ENCODE peak calls at places on chromosomes 6 and 20, in six cellular contexts. O is ovary, N is uterus, W is thoracic aorta, C is upper lobe of right lung, E is Peyer's patch. G is an unnamed sample.

GRCh38 chr6:166570929-166571699 is 15.4 kb downstream of the RAMACL start:
- DNase-seq in O (no peak), N (no peak), W (no peak), C (no peak), E (no peak), G (no peak)

GRCh38 chr20:47500554-47500953 is 1.1 kb upstream of the NCOA3 start:
- DNase-seq in O (no peak), N (no peak), W (no peak), C (no peak), E (no peak), G (no peak)

GRCh38 chr20:2771631-2772080 is 28.8 kb downstream of the CPXM1 start:
- DNase-seq in O (no peak), N (no peak), W (no peak), C (no peak), E (no peak), G (no peak)

GRCh38 chr6:111662794-111663231 is 57.1 kb upstream of the TRAF3IP2 start:
- DNase-seq in O (no peak), N (peak; percentile 55), W (no peak), C (no peak), E (no peak), G (no peak)

GRCh38 chr6:168514216-168514615 is 73.2 kb downstream of the SMOC2 start:
- DNase-seq in O (peak; percentile 81), N (peak; percentile 80), W (no peak), C (no peak), E (no peak), G (no peak)

GRCh38 chr6:168060521-168060931 is 18.5 kb downstream of the FRMD1 start:
- DNase-seq in O (peak; percentile 66), N (peak; percentile 32), W (no peak), C (no peak), E (no peak), G (no peak)

GRCh38 chr6:35247642-35248231 is 11.8 kb upstream of the ZNF76 start:
- DNase-seq in O (no peak), N (no peak), W (no peak), C (no peak), E (no peak), G (no peak)

GRCh38 chr6:5261545-5262109 is 314 bp downstream of the FARS2 start:
- DNase-seq in O (no peak), N (no peak), W (no peak), C (no peak), E (no peak), G (no peak)

GRCh38 chr6:130204322-130204721 is 18.4 kb downstream of the SAMD3 start:
- DNase-seq in O (no peak), N (no peak), W (no peak), C (no peak), E (no peak), G (no peak)

GRCh38 chr6:130212215-130212874 is 10.4 kb downstream of the SAMD3 start:
- DNase-seq in O (no peak), N (no peak), W (no peak), C (no peak), E (no peak), G (no peak)

GRCh38 chr6:130206474-130206873 is 16.3 kb downstream of the SAMD3 start:
- DNase-seq in O (no peak), N (no peak), W (no peak), C (no peak), E (no peak), G (no peak)

GRCh38 chr6:130211697-130212096 is 11.1 kb downstream of the SAMD3 start:
- DNase-seq in O (no peak), N (no peak), W (no peak), C (no peak), E (no peak), G (no peak)

DNA sequence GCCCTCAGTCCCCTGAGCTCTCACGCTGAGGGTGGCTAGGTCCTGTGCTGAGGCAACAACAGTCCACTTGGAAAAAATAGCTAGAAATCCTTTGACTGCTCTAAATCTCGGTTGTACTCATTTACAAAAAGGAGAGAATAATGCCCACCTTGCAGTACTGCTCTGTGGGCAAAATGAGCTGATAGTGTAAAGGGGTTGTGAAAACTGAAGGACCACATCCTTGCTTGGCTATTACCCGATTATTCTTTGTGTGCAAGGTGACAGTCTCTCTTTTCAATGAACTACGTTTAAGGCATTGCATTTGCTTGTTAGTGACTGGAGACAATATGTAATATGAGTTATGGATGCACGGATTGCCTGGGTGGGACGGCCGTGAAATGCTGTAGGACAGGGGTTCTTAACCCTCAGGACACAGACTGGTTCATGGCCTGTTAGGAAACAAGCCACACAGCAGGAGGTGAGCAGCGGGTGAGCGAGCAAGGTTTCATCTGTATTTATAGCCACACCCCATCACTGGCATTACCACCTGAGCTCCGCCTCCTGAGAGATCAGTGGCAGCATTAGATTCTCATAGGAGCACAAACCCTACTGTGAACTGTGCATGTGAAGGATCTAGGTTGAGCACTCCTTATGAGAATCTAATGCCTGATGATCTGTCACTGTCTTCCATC is 14.6 kb downstream of the SAMD3 start:
- DNase-seq in O (no peak), N (no peak), W (no peak), C (no peak), E (no peak), G (no peak)
- H3K4me1 ChIP-seq in O (no peaks in the 10 kb centered on the region), N (no peaks in the 10 kb centered on the region), W (no peaks in the 10 kb centered on the region), C (no peaks in the 10 kb centered on the region), E (no peaks in the 10 kb centered on the region), G (peaks cover 39% of the 10 kb centered on the region)

GRCh38 chr6:106528521-106528920 is 100.8 kb downstream of the RTN4IP1 start:
- DNase-seq in O (no peak), N (no peak), W (no peak), C (no peak), E (no peak), G (no peak)
- H3K27ac ChIP-seq in O (no peak overlapping the region), N (no peak overlapping the region), W (no peak overlapping the region), C (no peak overlapping the region), E (no peak overlapping the region), G (no peak overlapping the region)

GRCh38 chr6:100775667-100776066 is 105.5 kb downstream of the ASCC3 start:
- DNase-seq in O (no peak), N (no peak), W (no peak), C (no peak), E (no peak), G (no peak)
- TF ChIP-seq CTCF in O (no peak), N (no peak), W (no peak), C (no peak), E (no peak), G (no peak)

GRCh38 chr6:52531396-52531795 is 45.5 kb downstream of the TRAM2 start:
- DNase-seq in O (no peak), N (no peak), W (no peak), C (no peak), E (no peak), G (no peak)
- H3K4me1 ChIP-seq in O (peaks cover 4% of the 10 kb centered on the region), N (no peaks in the 10 kb centered on the region), W (peaks cover 25% of the 10 kb centered on the region), C (peaks cover under 1% of the 10 kb centered on the region), E (no peaks in the 10 kb centered on the region), G (peaks cover 21% of the 10 kb centered on the region)

GRCh38 chr6:21208114-21208795 is 385.3 kb upstream of the SOX4 start:
- DNase-seq in O (no peak), N (no peak), W (no peak), C (no peak), E (no peak), G (no peak)
- H3K27ac ChIP-seq in O (no peak overlapping the region), N (no peak overlapping the region), W (no peak overlapping the region), C (no peak overlapping the region), E (no peak overlapping the region), G (no peak overlapping the region)

DNA sequence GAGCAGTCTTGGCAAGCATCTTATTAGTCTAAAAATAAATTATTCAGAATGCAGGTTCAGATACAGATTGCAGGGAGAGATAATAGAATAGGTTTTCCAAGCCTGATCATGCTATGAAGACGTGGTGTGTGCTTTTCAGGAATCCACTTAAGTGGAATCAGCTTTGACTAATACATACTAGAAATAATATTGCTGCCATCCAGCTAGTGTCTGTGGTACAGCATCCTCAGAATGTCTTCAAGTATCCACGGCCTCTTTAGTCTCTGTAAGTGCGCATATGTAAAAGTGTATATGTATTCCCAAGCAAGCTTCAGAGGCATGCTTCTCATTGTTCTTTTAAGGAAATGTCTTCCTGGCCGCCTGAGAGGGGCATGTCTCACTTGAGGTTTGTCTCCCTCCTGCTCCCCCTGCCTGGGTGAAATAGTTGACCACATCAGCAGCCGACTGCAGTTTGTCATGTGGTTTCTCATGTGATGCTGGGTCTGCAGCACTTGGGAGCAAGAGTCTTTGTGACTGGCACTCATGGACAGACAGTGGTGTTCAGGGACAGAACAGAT is 150.9 kb downstream of the PRL start:
- DNase-seq in O (peak; percentile 26), N (peak; percentile 26), W (no peak), C (no peak), E (no peak), G (peak; percentile 19)
- TF ChIP-seq CTCF in O (peak; percentile 15), N (peak; percentile 44), W (no peak), C (no peak), E (no peak), G (no peak)

GRCh38 chr20:32436142-32436861 is 78.2 kb downstream of the ASXL1 start:
- DNase-seq in O (no peak), N (no peak), W (no peak), C (no peak), E (no peak), G (no peak)

GRCh38 chr20:32435449-32436107 is 77.4 kb downstream of the ASXL1 start:
- DNase-seq in O (no peak), N (no peak), W (no peak), C (no peak), E (no peak), G (no peak)

GRCh38 chr20:32438331-32438858 is 80.3 kb downstream of the ASXL1 start:
- DNase-seq in O (no peak), N (no peak), W (no peak), C (no peak), E (no peak), G (no peak)

GRCh38 chr20:32437391-32438074 is 79.4 kb downstream of the ASXL1 start:
- DNase-seq in O (no peak), N (no peak), W (no peak), C (no peak), E (peak; percentile 14), G (no peak)

GRCh38 chr20:32436968-32437367 is 78.8 kb downstream of the ASXL1 start:
- DNase-seq in O (no peak), N (no peak), W (no peak), C (no peak), E (peak; percentile 5), G (no peak)
- H3K4me1 ChIP-seq in O (no peaks in the 10 kb centered on the region), N (no peaks in the 10 kb centered on the region), W (peaks cover 10% of the 10 kb centered on the region), C (no peaks in the 10 kb centered on the region), E (no peaks in the 10 kb centered on the region), G (no peaks in the 10 kb centered on the region)

GRCh38 chr6:158798311-158798710 is 20.9 kb downstream of the EZR start:
- DNase-seq in O (no peak), N (no peak), W (no peak), C (no peak), E (peak; percentile 60), G (no peak)

GRCh38 chr6:158797331-158798202 is 21.6 kb downstream of the EZR start:
- DNase-seq in O (no peak), N (no peak), W (no peak), C (no peak), E (no peak), G (no peak)

GRCh38 chr6:158796353-158796752 is 22.8 kb downstream of the EZR start:
- DNase-seq in O (no peak), N (no peak), W (no peak), C (no peak), E (no peak), G (no peak)

GRCh38 chr6:158801655-158802294 is 17.4 kb downstream of the EZR start:
- DNase-seq in O (no peak), N (no peak), W (no peak), C (no peak), E (peak; percentile 16), G (no peak)

GRCh38 chr6:158799051-158799792 is 19.9 kb downstream of the EZR start:
- DNase-seq in O (no peak), N (peak; percentile 48), W (no peak), C (no peak), E (no peak), G (no peak)
- H3K27ac ChIP-seq in O (peak overlapping the region; percentile 6), N (peak overlapping the region; percentile 25), W (peak overlapping the region; percentile 37), C (peak overlapping the region; percentile 51), E (peak overlapping the region; percentile 55), G (no peak overlapping the region)